ENCODE peak calls at places on chromosomes 1 and 21, in eight cellular contexts. K, E, X, B, V, W, D and M are unnamed samples.
A peak's percentile ranks its signal among the peaks of the same experiment; 100 is the strongest.

GRCh38 chr21:33542640-33543504 is at the start of gene SON:
- DNase-seq in K (peak; percentile 99), E (peak; percentile 99), X (peak; percentile 99), B (peak; percentile 99), V (peak; percentile 100), W (peak; percentile 95), D (peak; percentile 79), M (peak; percentile 100)

GRCh38 chr1:239803666-239804228 is 287.9 kb upstream of the FMN2 start:
- DNase-seq in K (no peak), E (no peak), X (no peak), B (no peak), V (no peak), W (no peak), D (no peak), M (no peak)

GRCh38 chr21:33434770-33435360 is 31.7 kb downstream of the IFNGR2 start:
- DNase-seq in K (no peak), E (no peak), X (no peak), B (no peak), V (no peak), W (peak; percentile 49), D (peak; percentile 53), M (peak; percentile 45)

GRCh38 chr21:31326478-31327247 is 17.4 kb downstream of the TIAM1 start:
- DNase-seq in K (no peak), E (no peak), X (no peak), B (no peak), V (no peak), W (no peak), D (peak; percentile 41), M (no peak)

GRCh38 chr1:1282998-1283397 is 2.8 kb downstream of the SCNN1D start:
- DNase-seq in K (no peak), E (no peak), X (no peak), B (no peak), V (no peak), W (no peak), D (no peak), M (no peak)

GRCh38 chr1:26538480-26539412 is 9.2 kb downstream of the RPS6KA1 start:
- DNase-seq in K (no peak), E (no peak), X (peak; percentile 58), B (no peak), V (no peak), W (no peak), D (no peak), M (no peak)

GRCh38 chr1:94384485-94385353 is 33.5 kb upstream of the ABCD3 start:
- DNase-seq in K (no peak), E (no peak), X (peak; percentile 51), B (no peak), V (no peak), W (no peak), D (no peak), M (no peak)

GRCh38 chr1:47948126-47948525 is 49.1 kb downstream of the TRABD2B start:
- DNase-seq in K (no peak), E (no peak), X (no peak), B (no peak), V (no peak), W (no peak), D (no peak), M (no peak)

GRCh38 chr1:227072991-227073390 is 132.9 kb downstream of the COQ8A start:
- DNase-seq in K (no peak), E (no peak), X (no peak), B (no peak), V (no peak), W (no peak), D (no peak), M (no peak)

GRCh38 chr1:175941164-175941563 is 197.8 kb upstream of the TNR start:
- DNase-seq in K (no peak), E (no peak), X (no peak), B (no peak), V (no peak), W (no peak), D (no peak), M (no peak)

GRCh38 chr1:29931477-29932175 is 695.3 kb downstream of the PTPRU start:
- DNase-seq in K (no peak), E (no peak), X (no peak), B (no peak), V (no peak), W (no peak), D (no peak), M (no peak)

GRCh38 chr1:58143972-58144752 is 402.4 kb downstream of the OMA1 start:
- DNase-seq in K (no peak), E (no peak), X (no peak), B (no peak), V (no peak), W (no peak), D (no peak), M (no peak)

GRCh38 chr1:1666526-1666925 is 7.7 kb upstream of the CDK11B start:
- DNase-seq in K (peak; percentile 8), E (peak; percentile 22), X (peak; percentile 19), B (no peak), V (peak; percentile 75), W (no peak), D (no peak), M (no peak)

GRCh38 chr1:43958351-43959255 is 11.2 kb upstream of the DPH2 start:
- DNase-seq in K (no peak), E (no peak), X (no peak), B (no peak), V (no peak), W (no peak), D (no peak), M (no peak)

GRCh38 chr1:244090645-244091044 is 39.6 kb downstream of the ZBTB18 start:
- DNase-seq in K (no peak), E (no peak), X (no peak), B (no peak), V (no peak), W (no peak), D (no peak), M (no peak)

GRCh38 chr1:180415985-180416633 is 86.3 kb downstream of the ACBD6 start:
- DNase-seq in K (no peak), E (no peak), X (no peak), B (no peak), V (no peak), W (no peak), D (peak; percentile 3), M (no peak)

GRCh38 chr1:28104866-28105467 is 16.6 kb upstream of the EYA3 start:
- DNase-seq in K (no peak), E (no peak), X (peak; percentile 75), B (no peak), V (no peak), W (no peak), D (no peak), M (no peak)
- TF ChIP-seq POLR2A in K (no peak), E (no peak), X (no peak), B (no peak), V (no peak), W (no peak), D (no peak), M (no peak)

DNA sequence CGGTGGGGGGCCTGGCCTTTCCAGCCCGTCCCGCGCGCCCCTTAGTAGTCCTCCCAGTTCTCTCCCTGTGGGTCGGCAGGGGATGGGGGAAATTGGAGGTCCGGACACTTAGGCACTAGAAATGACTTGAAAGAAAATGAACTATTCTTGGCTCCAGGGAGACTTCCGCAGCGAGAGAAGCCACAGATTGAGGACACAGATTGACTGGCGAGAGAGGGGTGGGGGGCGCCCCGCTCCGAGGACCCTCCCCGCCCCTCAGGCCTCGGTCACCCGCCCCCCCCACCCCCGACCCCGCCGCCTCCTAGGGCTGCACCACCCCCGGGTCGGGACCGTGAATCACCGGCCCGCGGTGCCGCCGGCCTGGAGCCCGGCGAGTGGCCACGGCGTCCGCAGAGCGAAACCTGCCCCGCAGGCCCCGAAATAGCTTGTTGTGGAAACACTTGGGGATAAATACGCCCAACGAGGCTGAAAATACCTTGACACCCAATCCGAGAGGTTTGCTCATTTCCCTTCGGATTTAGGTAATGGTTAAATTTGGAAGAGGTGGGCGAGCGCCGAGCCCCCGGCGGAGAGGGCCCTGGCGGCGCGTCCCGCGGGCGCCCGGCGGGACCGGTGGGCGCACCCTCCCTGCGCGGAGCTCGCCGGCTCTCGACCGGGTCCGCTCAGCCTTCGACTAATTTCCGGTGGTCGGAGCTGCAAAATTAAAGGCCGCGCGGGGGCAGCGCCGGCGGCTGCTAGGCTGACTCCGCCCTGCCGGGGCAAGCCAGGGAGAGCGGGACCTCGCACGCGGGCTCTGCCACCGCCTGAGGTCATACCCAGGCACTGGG is at the start of gene GFI1:
- DNase-seq in K (no peak), E (no peak), X (peak; percentile 41), B (peak; percentile 25), V (no peak), W (no peak), D (peak; percentile 45), M (no peak)
- TF ChIP-seq POLR2A in K (no peak), E (no peak), X (no peak), B (no peak), V (no peak), W (no peak), D (no peak), M (no peak)

GRCh38 chr1:65065535-65066378 is 82.2 kb upstream of the AK4 start:
- DNase-seq in K (peak; percentile 31), E (peak; percentile 61), X (peak; percentile 54), B (peak; percentile 35), V (no peak), W (peak; percentile 34), D (no peak), M (peak; percentile 58)

GRCh38 chr1:65068202-65069011 is 79.6 kb upstream of the AK4 start:
- DNase-seq in K (peak; percentile 29), E (no peak), X (no peak), B (no peak), V (no peak), W (peak; percentile 36), D (peak; percentile 15), M (peak; percentile 15)

GRCh38 chr1:65067491-65068201 is 80.4 kb upstream of the AK4 start:
- DNase-seq in K (peak; percentile 82), E (peak; percentile 67), X (peak; percentile 66), B (peak; percentile 72), V (peak; percentile 85), W (peak; percentile 91), D (peak; percentile 30), M (peak; percentile 77)

GRCh38 chr1:65066379-65066765 is 81.6 kb upstream of the AK4 start:
- DNase-seq in K (no peak), E (no peak), X (no peak), B (no peak), V (no peak), W (peak; percentile 20), D (no peak), M (no peak)

DNA sequence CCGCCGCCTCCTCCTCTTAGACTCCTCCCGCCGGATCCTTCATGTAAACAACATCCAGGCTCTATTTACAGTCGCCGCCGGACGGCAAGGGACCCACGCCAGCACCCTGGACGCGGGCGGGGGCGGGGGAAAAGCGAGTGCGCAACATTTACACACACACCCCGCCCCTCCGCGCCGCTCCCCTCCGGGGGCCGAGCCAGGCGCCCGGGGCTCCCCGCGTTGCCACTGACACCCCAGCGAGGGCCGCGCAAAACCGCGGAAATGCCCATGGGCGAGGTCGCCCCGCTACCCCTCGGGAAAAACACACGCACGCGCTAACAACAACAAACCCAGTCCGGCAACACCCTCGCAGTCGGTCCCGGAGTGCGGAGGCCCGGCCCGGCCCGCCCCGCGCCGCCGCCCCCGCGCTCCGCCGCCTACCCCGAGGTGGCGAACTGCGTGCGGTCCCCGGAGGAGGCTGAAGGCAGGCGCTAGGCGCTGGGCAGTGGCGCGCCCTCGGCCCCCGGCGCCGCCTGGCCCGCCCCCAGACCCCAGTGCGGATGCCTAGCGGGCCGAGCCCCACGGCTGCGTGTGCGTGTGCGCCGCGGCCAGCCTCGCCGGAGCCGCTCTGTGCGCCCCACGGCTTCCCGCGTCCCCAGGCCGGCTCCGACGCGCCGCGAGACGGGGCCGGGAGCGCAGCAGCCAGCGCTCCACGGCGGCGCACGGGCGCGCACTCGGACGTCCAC is 81.1 kb upstream of the AK4 start:
- DNase-seq in K (peak; percentile 96), E (peak; percentile 95), X (peak; percentile 95), B (peak; percentile 94), V (peak; percentile 97), W (peak; percentile 96), D (peak; percentile 38), M (peak; percentile 97)
- TF ChIP-seq POLR2A in K (peak; percentile 93), E (peak; percentile 94), X (peak; percentile 43), B (peak; percentile 90), V (peak; percentile 84), W (peak; percentile 81), D (no peak), M (peak; percentile 94)

GRCh38 chr1:46180082-46180616 is 3.9 kb upstream of the P3R3URF start:
- DNase-seq in K (no peak), E (no peak), X (peak; percentile 86), B (no peak), V (no peak), W (no peak), D (no peak), M (no peak)
- TF ChIP-seq POLR2A in K (no peak), E (no peak), X (no peak), B (no peak), V (no peak), W (no peak), D (no peak), M (no peak)